ENCODE peak calls at places on chromosomes 11 and 22, in six cellular contexts. G, Y, Z, H, N and L are unnamed samples.

GRCh38 chr11:101497292-101497691 is 86.5 kb downstream of the TRPC6 start:
- DNase-seq in N (no peak), G (peak; percentile 5), Z (no peak), Y (no peak), H (no peak), L (no peak)

GRCh38 chr11:64019106-64020031 is 16.4 kb upstream of the FLRT1 start:
- DNase-seq in Z (no peak), Y (no peak), G (peak; percentile 26), N (no peak), H (no peak), L (peak; percentile 57)

GRCh38 chr11:113394919-113395318 is 7.3 kb downstream of the ANKK1 start:
- DNase-seq in G (no peak), Z (no peak), H (no peak), Y (no peak), N (no peak), L (no peak)

GRCh38 chr22:40805239-40805638 is 13.9 kb downstream of the SLC25A17 start:
- DNase-seq in H (no peak), N (no peak), Z (no peak), G (no peak), Y (no peak), L (no peak)

GRCh38 chr11:81749245-81749644 is 984.4 kb downstream of the FAM181B start:
- DNase-seq in Z (no peak), Y (no peak), H (no peak), G (no peak), N (no peak), L (no peak)

GRCh38 chr11:2769779-2770555 is 70.2 kb upstream of the KCNQ1OT1 start:
- DNase-seq in N (peak; percentile 14), Y (no peak), H (no peak), G (no peak), Z (no peak), L (peak; percentile 7)

GRCh38 chr11:44556735-44557409 is 8.6 kb upstream of the CD82 start:
- DNase-seq in G (peak; percentile 80), H (peak; percentile 54), Y (no peak), N (no peak), Z (no peak), L (peak; percentile 77)

GRCh38 chr22:45903355-45904149 is 73.4 kb downstream of the WNT7B start:
- DNase-seq in N (peak; percentile 66), Z (peak; percentile 73), G (peak; percentile 48), H (no peak), Y (no peak), L (no peak)

GRCh38 chr11:67606150-67606476 is 623 bp upstream of the NDUFV1 start:
- DNase-seq in H (no peak), N (no peak), Z (no peak), G (peak; percentile 42), Y (no peak), L (no peak)

GRCh38 chr22:20438066-20438677 is 547 bp upstream of the SCARF2 start:
- DNase-seq in N (no peak), Z (no peak), Y (no peak), H (no peak), G (no peak), L (no peak)

GRCh38 chr11:126162286-126163030 is 49.0 kb downstream of the RPUSD4 start:
- DNase-seq in H (no peak), Y (no peak), Z (no peak), G (no peak), N (no peak), L (no peak)

GRCh38 chr11:12087075-12087775 is 23.2 kb upstream of the MICAL2 start:
- DNase-seq in N (no peak), Y (no peak), G (no peak), Z (no peak), H (peak; percentile 38), L (no peak)
- TF ChIP-seq POLR2A in N (no peak), Y (no peak), G (no peak), Z (peak; percentile 53), H (no peak), L (no peak)

GRCh38 chr22:44026066-44026629 is 2.0 kb downstream of the PARVB start:
- DNase-seq in N (no peak), H (no peak), Y (no peak), G (no peak), Z (no peak), L (no peak)

GRCh38 chr22:44026630-44027511 is 2.8 kb downstream of the PARVB start:
- DNase-seq in Z (no peak), N (peak; percentile 59), H (no peak), G (peak; percentile 81), Y (peak; percentile 81), L (peak; percentile 69)

GRCh38 chr22:44023404-44024287 is 456 bp upstream of the PARVB start:
- DNase-seq in N (no peak), Y (peak; percentile 62), Z (no peak), H (no peak), G (peak; percentile 68), L (peak; percentile 54)

GRCh38 chr22:44025171-44026065 is 1.3 kb downstream of the PARVB start:
- DNase-seq in G (peak; percentile 37), H (no peak), Z (no peak), N (peak; percentile 19), Y (peak; percentile 66), L (peak; percentile 50)

DNA sequence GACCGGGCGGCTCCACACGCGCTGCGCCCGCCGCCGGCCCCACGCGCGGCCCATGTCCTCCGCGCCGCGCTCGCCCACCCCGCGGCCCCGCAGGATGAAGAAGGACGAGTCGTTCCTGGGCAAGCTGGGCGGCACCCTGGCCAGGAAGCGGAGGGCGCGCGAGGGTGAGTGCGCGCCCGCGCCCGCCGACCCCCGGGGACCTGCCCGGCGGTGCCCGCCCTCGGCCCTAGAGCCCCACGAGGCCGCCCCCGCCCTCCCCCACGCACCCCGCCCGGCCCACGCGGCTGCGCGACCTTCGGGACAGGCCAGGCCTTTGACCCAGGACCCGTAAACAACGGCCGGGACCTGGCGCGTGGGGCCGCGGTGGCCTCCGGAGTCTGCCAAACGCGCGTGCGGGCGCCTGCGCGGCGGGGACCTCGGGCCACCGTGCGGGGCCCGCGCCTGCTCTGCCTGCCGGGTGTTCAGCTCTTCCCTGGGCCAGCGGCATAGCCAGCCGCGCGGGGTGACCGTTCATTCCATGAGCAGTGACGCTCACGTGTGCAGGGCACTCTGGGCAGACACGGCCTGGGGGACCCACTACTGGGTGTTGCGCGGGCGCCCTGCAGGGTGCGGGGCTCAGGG is at the start of gene PARVB:
- DNase-seq in Y (peak; percentile 36), H (no peak), Z (no peak), G (peak; percentile 58), N (no peak), L (peak; percentile 55)
- TF ChIP-seq POLR2A in Y (peak; percentile 69), H (no peak), Z (no peak), G (no peak), N (no peak), L (no peak)

DNA sequence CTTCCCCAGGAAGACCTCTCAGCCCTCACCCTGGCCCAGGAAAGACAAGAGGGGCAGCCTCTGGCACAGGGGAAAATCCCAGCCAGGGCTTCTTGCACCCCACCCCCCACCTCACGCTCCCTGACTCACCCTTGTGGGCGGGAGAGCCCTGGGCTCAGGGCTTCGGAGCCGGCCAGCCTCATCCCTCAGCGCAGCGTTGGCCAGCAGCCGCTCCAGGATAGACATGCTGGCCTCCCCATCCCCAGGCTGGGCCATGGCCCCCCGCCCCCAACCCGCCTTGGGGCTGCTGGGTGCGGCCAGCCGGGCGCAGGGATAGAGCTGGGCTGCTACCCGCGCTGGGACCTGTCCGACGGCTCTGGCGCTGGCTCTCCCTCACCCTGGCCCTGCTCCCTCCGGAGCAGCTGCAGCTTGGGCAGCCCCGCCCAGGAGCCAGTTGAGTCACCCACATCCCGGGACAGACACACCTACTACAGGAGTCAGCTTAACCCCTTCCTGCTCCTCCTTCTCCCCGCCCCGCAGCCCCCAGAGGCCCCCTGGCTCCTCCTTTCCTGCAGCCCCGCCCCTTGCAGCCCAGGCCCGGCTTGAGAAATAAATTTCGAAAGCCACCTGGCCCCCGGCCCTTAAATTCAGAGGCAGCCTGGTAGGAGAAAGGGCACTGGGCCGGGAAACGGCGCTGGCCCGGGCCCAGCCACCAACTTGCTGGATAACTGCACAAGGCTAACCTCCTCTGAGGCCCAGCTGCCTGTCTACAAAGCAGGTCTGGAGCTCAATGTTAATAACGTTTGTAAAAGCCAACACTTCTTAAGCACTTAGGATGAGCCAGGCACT is 13.4 kb downstream of the TNKS1BP1 start:
- DNase-seq in G (peak; percentile 98), N (peak; percentile 96), Z (peak; percentile 96), Y (peak; percentile 86), H (peak; percentile 81), L (peak; percentile 86)
- TF ChIP-seq POLR2A in G (peak; percentile 77), N (no peak), Z (peak; percentile 94), Y (no peak), H (no peak), L (no peak)

DNA sequence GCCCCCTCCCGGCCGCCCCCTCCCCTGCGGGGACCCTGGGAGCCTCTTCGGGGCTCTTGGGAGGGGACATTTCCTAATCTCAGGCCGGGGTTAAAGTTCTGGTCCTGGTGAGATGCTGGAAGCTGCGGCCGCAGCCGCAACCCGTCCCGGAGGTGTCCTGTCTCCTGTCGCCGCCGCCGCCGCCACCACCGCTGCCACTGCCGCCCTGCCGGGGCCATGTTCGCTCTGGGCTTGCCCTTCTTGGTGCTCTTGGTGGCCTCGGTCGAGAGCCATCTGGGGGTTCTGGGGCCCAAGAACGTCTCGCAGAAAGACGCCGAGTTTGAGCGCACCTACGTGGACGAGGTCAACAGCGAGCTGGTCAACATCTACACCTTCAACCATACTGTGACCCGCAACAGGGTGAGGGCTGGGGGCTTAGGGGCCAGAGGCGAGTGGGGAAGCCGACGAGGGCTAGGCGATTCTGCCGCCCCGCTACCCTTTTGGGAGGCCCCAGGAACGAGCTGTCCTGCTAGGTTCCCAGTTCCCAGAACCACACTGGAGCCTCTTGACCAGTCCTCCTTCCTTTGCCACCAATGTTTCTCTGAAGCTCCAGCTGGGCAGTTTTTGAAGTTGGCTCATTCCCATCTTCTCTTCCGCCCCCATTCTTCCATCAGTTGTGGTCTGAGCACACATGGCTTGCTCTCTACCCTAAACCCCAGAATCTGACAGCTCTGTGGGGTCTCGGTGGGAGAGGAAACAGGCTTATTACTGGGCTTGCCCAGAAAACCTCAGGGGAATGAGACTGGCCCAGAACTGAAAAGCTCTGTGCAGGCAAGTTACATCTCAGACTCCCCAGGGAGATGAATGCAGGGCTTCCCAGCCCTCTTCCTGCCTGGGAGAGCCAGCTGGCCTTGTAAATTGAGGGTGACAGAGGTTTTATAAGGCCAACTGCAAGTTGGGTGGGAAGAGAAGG is 781 bp downstream of the SIDT2 start:
- DNase-seq in N (no peak), H (no peak), G (peak; percentile 56), Z (no peak), Y (no peak), L (peak; percentile 44)
- TF ChIP-seq POLR2A in N (no peak), H (no peak), G (no peak), Z (no peak), Y (no peak), L (no peak)